ENCODE peak calls at places on chromosome 18, in four cellular contexts. H is T-helper 22 cell, F is GM23248, V is globus pallidus. Y is an unnamed sample.

GRCh38 chr18:34787931-34788532 is 77.9 kb downstream of the DTNA start:
- DNase-seq in V (peak; percentile 71), F (peak; percentile 66), H (no peak), Y (no peak)

GRCh38 chr18:67695684-67696083 is 179.2 kb upstream of the DSEL start:
- DNase-seq in H (no peak), F (no peak), V (no peak), Y (no peak)

GRCh38 chr18:9734189-9734588 is 26.1 kb downstream of the RAB31 start:
- DNase-seq in H (no peak), V (no peak), F (no peak), Y (no peak)

GRCh38 chr18:55018602-55019001 is 59.3 kb upstream of the CCDC68 start:
- DNase-seq in F (peak; percentile 47), H (no peak), V (no peak), Y (no peak)

GRCh38 chr18:36015629-36016028 is 43.1 kb downstream of the RMP24 start:
- DNase-seq in V (no peak), H (no peak), F (no peak), Y (no peak)

GRCh38 chr18:3498705-3499451 is 48.9 kb downstream of the TGIF1 start:
- DNase-seq in F (peak; percentile 66), V (peak; percentile 24), H (no peak), Y (no peak)

GRCh38 chr18:46042571-46043123 is 29.4 kb downstream of the PSTPIP2 start:
- DNase-seq in F (peak; percentile 60), V (peak; percentile 26), H (no peak), Y (no peak)

GRCh38 chr18:27863780-27864430 is 313.0 kb downstream of the CDH2 start:
- DNase-seq in F (no peak), H (no peak), V (no peak), Y (no peak)

GRCh38 chr18:23499571-23499889 is 3.8 kb upstream of the RMC1 start:
- DNase-seq in V (peak; percentile 20), F (no peak), H (no peak), Y (no peak)

GRCh38 chr18:28412521-28412920 is 235.6 kb upstream of the CDH2 start:
- DNase-seq in V (no peak), H (no peak), F (peak; percentile 50), Y (no peak)

GRCh38 chr18:75137346-75137877 is 71.5 kb downstream of the PTGR3 start:
- DNase-seq in V (no peak), H (no peak), F (no peak), Y (no peak)

GRCh38 chr18:57353940-57354461 is 1.6 kb downstream of the ST8SIA3 start:
- DNase-seq in F (peak; percentile 64), V (no peak), H (no peak), Y (peak; percentile 7)

GRCh38 chr18:24413148-24413547 is 13.3 kb upstream of the IMPACT start:
- DNase-seq in F (peak; percentile 38), H (no peak), V (peak; percentile 17), Y (no peak)

GRCh38 chr18:25072205-25072604 is 279.8 kb downstream of the ZNF521 start:
- DNase-seq in F (no peak), H (no peak), V (no peak), Y (no peak)

GRCh38 chr18:72086421-72086820 is 457.7 kb downstream of the CBLN2 start:
- DNase-seq in V (peak; percentile 24), H (no peak), F (peak; percentile 26), Y (no peak)

GRCh38 chr18:3832211-3832610 is 382.2 kb downstream of the TGIF1 start:
- DNase-seq in F (no peak), H (no peak), V (no peak), Y (no peak)

GRCh38 chr18:58495202-58495601 is 133.7 kb downstream of the ALPK2 start:
- DNase-seq in H (no peak), V (no peak), F (peak; percentile 67), Y (peak; percentile 51)

GRCh38 chr18:56562479-56562878 is 75.9 kb downstream of the TXNL1 start:
- DNase-seq in H (no peak), V (no peak), F (no peak), Y (no peak)

GRCh38 chr18:54612237-54612636 is 21.2 kb downstream of the DYNAP start:
- DNase-seq in V (no peak), H (no peak), F (no peak), Y (no peak)